ENCODE peak calls at places on chromosomes 5 and 9, in five cellular contexts. R is fibroblast of lung, L is Karpas-422, C is mammary epithelial cell, Y is GM23338. I is an unnamed sample.

GRCh38 chr5:171580506-171581265 is 161.2 kb downstream of the FGF18 start:
- DNase-seq in R (peak; percentile 58), L (no peak), C (peak; percentile 18), Y (no peak), I (no peak)

GRCh38 chr5:151740958-151741373 is 17.5 kb downstream of the ATOX1 start:
- DNase-seq in R (peak; percentile 86), L (no peak), C (peak; percentile 62), Y (no peak), I (no peak)

GRCh38 chr5:68264024-68264956 is 48.7 kb downstream of the PIK3R1 start:
- DNase-seq in R (peak; percentile 89), L (no peak), C (no peak), Y (no peak), I (no peak)

GRCh38 chr9:95764920-95765319 is 110.6 kb upstream of the ERCC6L2 start:
- DNase-seq in R (no peak), L (no peak), C (peak; percentile 55), Y (no peak), I (no peak)

GRCh38 chr5:158354958-158355357 is 496.0 kb upstream of the CLINT1 start:
- DNase-seq in R (peak; percentile 11), L (no peak), C (no peak), Y (no peak), I (peak; percentile 73)

GRCh38 chr9:115442054-115442453 is 324.1 kb upstream of the TNC start:
- DNase-seq in R (peak; percentile 72), L (no peak), C (no peak), Y (no peak), I (no peak)

GRCh38 chr9:4985376-4986266 is 549 bp downstream of the JAK2 start:
- DNase-seq in R (peak; percentile 57), L (peak; percentile 80), C (peak; percentile 52), Y (peak; percentile 67), I (peak; percentile 39)

GRCh38 chr5:107652839-107653607 is 17.7 kb downstream of the EFNA5 start:
- DNase-seq in R (peak; percentile 33), L (no peak), C (no peak), Y (peak; percentile 56), I (no peak)

GRCh38 chr5:125257057-125257970 is 510.9 kb upstream of the ZNF608 start:
- DNase-seq in R (peak; percentile 30), L (no peak), C (no peak), Y (no peak), I (no peak)

GRCh38 chr9:70475211-70475610 is 60.8 kb upstream of the KLF9 start:
- DNase-seq in R (no peak), L (no peak), C (no peak), Y (no peak), I (no peak)
- H4K20me1 ChIP-seq in R (no peaks in the 10 kb centered on the region), L (no peaks in the 10 kb centered on the region), C (no peaks in the 10 kb centered on the region), Y (no peaks in the 10 kb centered on the region), I (no peaks in the 10 kb centered on the region)

GRCh38 chr5:446864-447263 is 3.9 kb downstream of the EXOC3 start:
- DNase-seq in R (peak; percentile 34), L (peak; percentile 82), C (peak; percentile 16), Y (peak; percentile 76), I (peak; percentile 52)

GRCh38 chr5:446066-446725 is 3.2 kb downstream of the EXOC3 start:
- DNase-seq in R (no peak), L (no peak), C (no peak), Y (no peak), I (no peak)

GRCh38 chr5:444226-444625 is 1.2 kb downstream of the EXOC3 start:
- DNase-seq in R (no peak), L (no peak), C (no peak), Y (no peak), I (no peak)

GRCh38 chr5:447501-447900 is 4.5 kb downstream of the EXOC3 start:
- DNase-seq in R (no peak), L (no peak), C (no peak), Y (no peak), I (no peak)

GRCh38 chr5:445591-445990 is 2.6 kb downstream of the EXOC3 start:
- DNase-seq in R (no peak), L (no peak), C (no peak), Y (no peak), I (no peak)
- H3K4me2 ChIP-seq in R (no peak overlapping the region), L (no peak overlapping the region), C (no peak overlapping the region), Y (no peak overlapping the region), I (no peak overlapping the region)

GRCh38 chr9:136225366-136225747 is 20.3 kb downstream of the QSOX2 start:
- DNase-seq in R (no peak), L (peak; percentile 93), C (no peak), Y (no peak), I (no peak)
- H4K20me1 ChIP-seq in R (no peaks in the 10 kb centered on the region), L (peaks cover 28% of the 10 kb centered on the region), C (no peaks in the 10 kb centered on the region), Y (peaks cover 42% of the 10 kb centered on the region), I (peaks cover 5% of the 10 kb centered on the region)

GRCh38 chr5:154071799-154072781 is 33.3 kb downstream of the MFAP3 start:
- DNase-seq in R (peak; percentile 50), L (peak; percentile 90), C (peak; percentile 56), Y (peak; percentile 86), I (peak; percentile 80)
- H3K4me2 ChIP-seq in R (peak overlapping the region; percentile 81), L (no peak overlapping the region), C (peak overlapping the region; percentile 48), Y (peak overlapping the region; percentile 5), I (peak overlapping the region; percentile 56)

GRCh38 chr5:6731465-6732237 is 18.4 kb downstream of the TENT4A start:
- DNase-seq in R (no peak), L (no peak), C (no peak), Y (no peak), I (no peak)

GRCh38 chr5:6734243-6734695 is 21.0 kb downstream of the TENT4A start:
- DNase-seq in R (peak; percentile 67), L (no peak), C (no peak), Y (no peak), I (no peak)

GRCh38 chr5:6732634-6733410 is 19.6 kb downstream of the TENT4A start:
- DNase-seq in R (peak; percentile 81), L (no peak), C (peak; percentile 58), Y (no peak), I (no peak)

GRCh38 chr5:6734781-6735180 is 21.5 kb downstream of the TENT4A start:
- DNase-seq in R (no peak), L (no peak), C (no peak), Y (no peak), I (no peak)

GRCh38 chr5:6733411-6734242 is 20.4 kb downstream of the TENT4A start:
- DNase-seq in R (peak; percentile 93), L (no peak), C (no peak), Y (no peak), I (no peak)
- H4K20me1 ChIP-seq in R (no peaks in the 10 kb centered on the region), L (peaks cover 16% of the 10 kb centered on the region), C (peaks cover 5% of the 10 kb centered on the region), Y (peaks cover 61% of the 10 kb centered on the region), I (no peaks in the 10 kb centered on the region)

I was measured in MM.1S.